ENCODE peak calls at places on chromosomes 13 and 19, in nine cellular contexts. M is GM12865; Q is ELR; J is foreskin fibroblast; V is lung microvascular endothelial cell; P is CD8-positive, alpha-beta T cell; F is globus pallidus; T is stimulated activated CD4-positive, alpha-beta T cell treated with anti-CD3 and anti-CD28 coated beads, TNF-alpha, amount 100 ng/mL, for 1 hour; O is fibroblast of pulmonary artery. H is an unnamed sample.
A peak's percentile ranks its signal among the peaks of the same experiment; 100 is the strongest.

GRCh38 chr19:39679056-39679790 is 23.5 kb downstream of the LGALS16 start:
- DNase-seq in M (peak; percentile 93), Q (no peak), J (no peak), V (no peak), P (no peak), F (no peak), T (peak; percentile 28), O (no peak), H (peak; percentile 80)

GRCh38 chr19:10043286-10043927 is 30.1 kb downstream of the RDH8 start:
- DNase-seq in M (no peak), Q (peak; percentile 60), J (no peak), V (no peak), P (no peak), F (no peak), T (no peak), O (peak; percentile 51), H (no peak)

GRCh38 chr13:109667754-109668360 is 118.5 kb downstream of the IRS2 start:
- DNase-seq in M (no peak), Q (no peak), J (no peak), V (peak; percentile 32), P (no peak), F (no peak), T (no peak), O (no peak), H (no peak)

GRCh38 chr19:33110201-33110910 is 21.6 kb upstream of the WDR88 start:
- DNase-seq in M (no peak), Q (peak; percentile 73), J (peak; percentile 39), V (no peak), P (no peak), F (no peak), T (no peak), O (peak; percentile 85), H (no peak)

GRCh38 chr13:79481685-79482052 is 714 bp downstream of the NDFIP2 start:
- DNase-seq in M (peak; percentile 30), Q (peak; percentile 42), J (no peak), V (peak; percentile 6), P (peak; percentile 51), F (no peak), T (peak; percentile 53), O (no peak), H (peak; percentile 80)

GRCh38 chr19:49186108-49186507 is 28.5 kb downstream of the TRPM4 start:
- DNase-seq in M (no peak), Q (no peak), J (no peak), V (no peak), P (no peak), F (no peak), T (no peak), O (no peak), H (no peak)

GRCh38 chr19:33905473-33905936 is 108.8 kb downstream of the KCTD15 start:
- DNase-seq in M (no peak), Q (no peak), J (no peak), V (no peak), P (no peak), F (no peak), T (no peak), O (no peak), H (no peak)

GRCh38 chr19:55653651-55654322 is 1.0 kb upstream of the U2AF2 start:
- DNase-seq in M (peak; percentile 99), Q (peak; percentile 97), J (peak; percentile 98), V (peak; percentile 99), P (peak; percentile 100), F (peak; percentile 98), T (peak; percentile 97), O (peak; percentile 99), H (peak; percentile 98)

GRCh38 chr13:25372275-25373081 is 704 bp downstream of the ATP8A2 start:
- DNase-seq in M (no peak), Q (no peak), J (no peak), V (no peak), P (no peak), F (no peak), T (no peak), O (no peak), H (no peak)

GRCh38 chr13:83498486-83499190 is 383.6 kb downstream of the SLITRK1 start:
- DNase-seq in M (no peak), Q (peak; percentile 88), J (peak; percentile 53), V (no peak), P (no peak), F (no peak), T (no peak), O (peak; percentile 43), H (no peak)

GRCh38 chr13:46146898-46147297 is 35.1 kb downstream of the LCP1 start:
- DNase-seq in M (no peak), Q (peak; percentile 31), J (peak; percentile 19), V (no peak), P (no peak), F (peak; percentile 70), T (no peak), O (peak; percentile 19), H (no peak)

GRCh38 chr19:44874317-44874716 is 16.7 kb upstream of the TOMM40 start:
- DNase-seq in M (no peak), Q (no peak), J (no peak), V (no peak), P (no peak), F (no peak), T (no peak), O (no peak), H (no peak)

GRCh38 chr13:41311607-41312500 is 787 bp downstream of the NAA16 start:
- DNase-seq in M (peak; percentile 56), Q (peak; percentile 78), J (no peak), V (peak; percentile 48), P (peak; percentile 48), F (peak; percentile 64), T (peak; percentile 37), O (peak; percentile 53), H (peak; percentile 45)

GRCh38 chr19:19425170-19425875 is 19.8 kb downstream of the GATAD2A start:
- DNase-seq in M (no peak), Q (no peak), J (no peak), V (no peak), P (no peak), F (no peak), T (no peak), O (no peak), H (no peak)

GRCh38 chr19:10191347-10191746 is 3.4 kb downstream of the DNMT1 start:
- DNase-seq in M (no peak), Q (peak; percentile 57), J (peak; percentile 81), V (peak; percentile 67), P (no peak), F (no peak), T (no peak), O (peak; percentile 70), H (no peak)

GRCh38 chr19:13172335-13173128 is 22.3 kb downstream of the IER2 start:
- DNase-seq in M (no peak), Q (peak; percentile 94), J (peak; percentile 87), V (peak; percentile 65), P (peak; percentile 87), F (no peak), T (peak; percentile 64), O (peak; percentile 75), H (peak; percentile 60)

GRCh38 chr19:1063030-1063908 is 3.7 kb upstream of the ARHGAP45 start:
- DNase-seq in M (peak; percentile 86), Q (peak; percentile 45), J (no peak), V (peak; percentile 49), P (peak; percentile 77), F (no peak), T (no peak), O (no peak), H (peak; percentile 67)

GRCh38 chr19:44988896-44989563 is 12.2 kb upstream of the RELB start:
- DNase-seq in M (peak; percentile 79), Q (peak; percentile 81), J (peak; percentile 35), V (peak; percentile 75), P (peak; percentile 74), F (peak; percentile 31), T (peak; percentile 50), O (peak; percentile 75), H (peak; percentile 33)

GRCh38 chr13:59734393-59734792 is 429.3 kb downstream of the DIAPH3 start:
- DNase-seq in M (peak; percentile 93), Q (no peak), J (no peak), V (no peak), P (no peak), F (no peak), T (no peak), O (no peak), H (no peak)

GRCh38 chr19:1283917-1284292 is 1.8 kb upstream of the EFNA2 start:
- DNase-seq in M (no peak), Q (no peak), J (no peak), V (no peak), P (no peak), F (no peak), T (no peak), O (no peak), H (no peak)

GRCh38 chr13:34246511-34246910 is 428.6 kb downstream of the RFC3 start:
- DNase-seq in M (peak; percentile 10), Q (peak; percentile 54), J (peak; percentile 45), V (no peak), P (no peak), F (no peak), T (no peak), O (peak; percentile 34), H (no peak)